ENCODE peak calls at places on chromosomes 16 and 17, in six cellular contexts. N, B, V, G, Y and Z are unnamed samples.
A peak's percentile ranks its signal among the peaks of the same experiment; 100 is the strongest.

GRCh38 chr17:49438885-49439284 is 24.2 kb upstream of the PHB1 start:
- DNase-seq in N (no peak), B (no peak), V (no peak), G (no peak), Y (no peak), Z (no peak)

GRCh38 chr17:39178516-39178915 is 12.6 kb upstream of the ARL5C start:
- DNase-seq in N (no peak), B (peak; percentile 50), V (no peak), G (peak; percentile 86), Y (peak; percentile 38), Z (no peak)

GRCh38 chr16:66636199-66636598 is 31.7 kb downstream of the CMTM3 start:
- DNase-seq in N (no peak), B (no peak), V (no peak), G (no peak), Y (no peak), Z (peak; percentile 22)

GRCh38 chr16:63876096-63876495 is 1245.8 kb downstream of the CDH11 start:
- DNase-seq in N (no peak), B (peak; percentile 13), V (no peak), G (no peak), Y (no peak), Z (no peak)

GRCh38 chr17:7927596-7927995 is 2.1 kb downstream of the KCNAB3 start:
- DNase-seq in N (no peak), B (no peak), V (no peak), G (no peak), Y (no peak), Z (no peak)

GRCh38 chr17:74950207-74950606 is 14.5 kb downstream of the OTOP3 start:
- DNase-seq in N (no peak), B (no peak), V (no peak), G (no peak), Y (no peak), Z (no peak)

GRCh38 chr17:78667741-78668640 is 90.8 kb upstream of the DNAH17 start:
- DNase-seq in N (peak; percentile 24), B (no peak), V (no peak), G (no peak), Y (no peak), Z (no peak)

GRCh38 chr16:1078579-1079021 is 6.1 kb downstream of the SSTR5 start:
- DNase-seq in N (no peak), B (peak; percentile 76), V (no peak), G (peak; percentile 80), Y (peak; percentile 49), Z (no peak)

GRCh38 chr17:75406222-75406615 is 741 bp upstream of the GRB2 start:
- DNase-seq in N (no peak), B (no peak), V (no peak), G (no peak), Y (no peak), Z (no peak)